ENCODE peak calls at places on chromosome 15, in six cellular contexts. H is fibroblast of lung, M is NCI-H1092, F is Ammon's horn, N is hypothalamus, A is WERI-Rb-1. J is an unnamed sample.

GRCh38 chr15:74780983-74781672 is 752 bp upstream of the CSK start:
- DNase-seq in M (no peak), F (no peak), A (no peak), H (peak; percentile 19), N (no peak), J (no peak)

GRCh38 chr15:71623111-71623510 is 187.2 kb upstream of the NR2E3 start:
- DNase-seq in M (no peak), F (no peak), N (no peak), A (no peak), H (no peak), J (no peak)

GRCh38 chr15:90592144-90592887 is 62.6 kb downstream of the CRTC3 start:
- DNase-seq in H (peak; percentile 90), A (no peak), M (no peak), F (no peak), N (no peak), J (no peak)

GRCh38 chr15:67825880-67826716 is 789 bp downstream of the SKOR1 start:
- DNase-seq in A (no peak), N (no peak), H (no peak), M (no peak), F (no peak), J (no peak)

GRCh38 chr15:20340931-20341661 is 200.5 kb downstream of the GOLGA6L6 start:
- DNase-seq in M (no peak), H (no peak), N (no peak), A (peak; percentile 44), F (peak; percentile 50), J (peak; percentile 48)

GRCh38 chr15:28980709-28981350 is 95.1 kb downstream of the APBA2 start:
- DNase-seq in M (no peak), F (no peak), H (no peak), N (no peak), A (no peak), J (no peak)

GRCh38 chr15:76199106-76200082 is 111.9 kb downstream of the ETFA start:
- DNase-seq in N (no peak), F (no peak), H (peak; percentile 71), A (no peak), M (no peak), J (no peak)

GRCh38 chr15:61038910-61039309 is 190.2 kb downstream of the RORA start:
- DNase-seq in N (no peak), F (no peak), H (no peak), A (no peak), M (no peak), J (no peak)

GRCh38 chr15:85725019-85725418 is 69.7 kb downstream of the KLHL25 start:
- DNase-seq in F (no peak), N (no peak), M (no peak), A (no peak), H (peak; percentile 77), J (no peak)

J was measured in globus pallidus.